ENCODE peak calls at places on chromosomes 3 and 15, in five cellular contexts. K, U, D, Z and T are unnamed samples.

GRCh38 chr15:98787936-98788757 is 139.8 kb downstream of the IGF1R start:
- DNase-seq in K (no peak), U (peak), D (no peak), Z (no peak), T (no peak)

GRCh38 chr15:67114046-67114445 is 48.6 kb downstream of the SMAD3 start:
- DNase-seq in K (no peak), U (no peak), D (no peak), Z (no peak), T (no peak)

GRCh38 chr3:134355416-134355815 is 18.8 kb downstream of the AMOTL2 start:
- DNase-seq in K (no peak), U (no peak), D (no peak), Z (peak), T (no peak)

GRCh38 chr15:45646220-45646619 is 11.4 kb downstream of the SQOR start:
- DNase-seq in K (no peak), U (peak), D (no peak), Z (no peak), T (no peak)

GRCh38 chr3:48765376-48765775 is 48.4 kb upstream of the IP6K2 start:
- DNase-seq in K (no peak), U (no peak), D (no peak), Z (no peak), T (no peak)

GRCh38 chr3:43142472-43142871 is 36.6 kb upstream of the POMGNT2 start:
- DNase-seq in K (no peak), U (no peak), D (no peak), Z (no peak), T (no peak)

GRCh38 chr3:140206196-140207040 is 271.4 kb downstream of the CLSTN2 start:
- DNase-seq in K (no peak), U (peak), D (no peak), Z (peak), T (no peak)

GRCh38 chr3:30631237-30631961 is 25.0 kb downstream of the TGFBR2 start:
- DNase-seq in K (peak), U (no peak), D (no peak), Z (no peak), T (no peak)

GRCh38 chr3:141401584-141402475 is 33.5 kb downstream of the ZBTB38 start:
- DNase-seq in K (peak), U (peak), D (no peak), Z (peak), T (no peak)

GRCh38 chr3:59482684-59483083 is 432.9 kb upstream of the CFAP20DC start:
- DNase-seq in K (no peak), U (peak), D (no peak), Z (peak), T (no peak)

GRCh38 chr3:38960953-38961622 is 90.7 kb downstream of the SCN11A start:
- DNase-seq in K (no peak), U (peak), D (peak), Z (peak), T (peak)

GRCh38 chr15:93302080-93302765 is 213.2 kb upstream of the RGMA start:
- DNase-seq in K (no peak), U (no peak), D (no peak), Z (no peak), T (no peak)

GRCh38 chr3:135929670-135930069 is 35.9 kb upstream of the PPP2R3A start:
- DNase-seq in K (no peak), U (no peak), D (no peak), Z (peak), T (no peak)

GRCh38 chr3:46383946-46384330 is 13.2 kb downstream of the CCR5 start:
- DNase-seq in K (no peak), U (no peak), D (no peak), Z (no peak), T (no peak)

GRCh38 chr3:156174229-156174847 is 54.0 kb downstream of the KCNAB1 start:
- DNase-seq in K (no peak), U (peak), D (no peak), Z (peak), T (no peak)

GRCh38 chr3:131518682-131519081 is 15.9 kb upstream of the MRPL3 start:
- DNase-seq in K (no peak), U (no peak), D (no peak), Z (no peak), T (no peak)

GRCh38 chr3:29430558-29430971 is 149.7 kb downstream of the RBMS3 start:
- DNase-seq in K (no peak), U (peak), D (no peak), Z (peak), T (no peak)

GRCh38 chr15:80931721-80932609 is 57.7 kb downstream of the MESD start:
- DNase-seq in K (no peak), U (no peak), D (no peak), Z (no peak), T (no peak)

GRCh38 chr3:7388026-7388425 is 527.1 kb downstream of the GRM7 start:
- DNase-seq in K (no peak), U (no peak), D (no peak), Z (no peak), T (no peak)

GRCh38 chr15:40902605-40903561 is 8.6 kb downstream of the VPS18 start:
- DNase-seq in K (no peak), U (no peak), D (no peak), Z (peak), T (no peak)

GRCh38 chr3:52742418-52743041 is 28.2 kb downstream of the NEK4 start:
- DNase-seq in K (no peak), U (peak), D (peak), Z (peak), T (peak)

GRCh38 chr3:25582242-25582641 is 82.5 kb downstream of the TOP2B start:
- DNase-seq in K (no peak), U (peak), D (no peak), Z (peak), T (peak)

GRCh38 chr15:77022646-77023575 is 28.0 kb downstream of the PSTPIP1 start:
- DNase-seq in K (no peak), U (no peak), D (no peak), Z (no peak), T (no peak)